ENCODE peak calls at places on chromosome 13, in six cellular contexts. W is GM12892, Z is K562, D is HepG2, O is GM12878, V is H1. N is an unnamed sample.

GRCh38 chr13:36841411-36841810 is 22.4 kb downstream of the RFXAP start:
- DNase-seq in W (no peak), Z (no peak), D (no peak), O (no peak), V (no peak), N (no peak)

GRCh38 chr13:45119469-45119989 is 781 bp upstream of the GTF2F2 start:
- DNase-seq in W (no peak), Z (no peak), D (no peak), O (peak), V (no peak), N (no peak)

GRCh38 chr13:51370116-51370515 is 30.6 kb downstream of the SERPINE3 start:
- DNase-seq in W (no peak), Z (no peak), D (no peak), O (no peak), V (no peak), N (no peak)

GRCh38 chr13:62710766-62711165 is 1295.1 kb upstream of the PCDH20 start:
- DNase-seq in W (no peak), Z (no peak), D (no peak), O (no peak), V (no peak), N (no peak)

GRCh38 chr13:29922896-29923295 is 72.5 kb upstream of the UBL3 start:
- DNase-seq in W (no peak), Z (no peak), D (no peak), O (no peak), V (no peak), N (no peak)

GRCh38 chr13:80361883-80362327 is 21.0 kb upstream of the SPRY2 start:
- DNase-seq in W (no peak), Z (no peak), D (peak), O (no peak), V (no peak), N (no peak)

GRCh38 chr13:31009166-31009565 is 76.7 kb downstream of the TEX26 start:
- DNase-seq in W (no peak), Z (no peak), D (no peak), O (no peak), V (no peak), N (no peak)

GRCh38 chr13:50677687-50678463 is 165.6 kb downstream of the DLEU7 start:
- DNase-seq in W (no peak), Z (no peak), D (no peak), O (no peak), V (no peak), N (no peak)

GRCh38 chr13:100707818-100708740 is 33.5 kb upstream of the TMTC4 start:
- DNase-seq in W (no peak), Z (no peak), D (no peak), O (no peak), V (no peak), N (no peak)

GRCh38 chr13:109100705-109101104 is 471.3 kb downstream of the MYO16 start:
- DNase-seq in W (no peak), Z (no peak), D (no peak), O (no peak), V (no peak), N (no peak)

GRCh38 chr13:29515372-29515771 is 80.1 kb downstream of the SLC7A1 start:
- DNase-seq in W (no peak), Z (no peak), D (no peak), O (no peak), V (no peak), N (no peak)

GRCh38 chr13:29581666-29582065 is 13.8 kb downstream of the SLC7A1 start:
- DNase-seq in W (no peak), Z (no peak), D (no peak), O (no peak), V (no peak), N (no peak)

GRCh38 chr13:34409496-34410163 is 532.4 kb upstream of the NBEA start:
- DNase-seq in W (no peak), Z (no peak), D (no peak), O (no peak), V (no peak), N (no peak)

GRCh38 chr13:27283906-27284523 is 13.4 kb downstream of the RASL11A start:
- DNase-seq in W (no peak), Z (no peak), D (no peak), O (no peak), V (no peak), N (no peak)

GRCh38 chr13:40306817-40307216 is 359.6 kb downstream of the FOXO1 start:
- DNase-seq in W (no peak), Z (no peak), D (no peak), O (no peak), V (no peak), N (no peak)

GRCh38 chr13:99979453-99980200 is 2.0 kb upstream of the ZIC2 start:
- DNase-seq in W (no peak), Z (no peak), D (no peak), O (no peak), V (peak), N (no peak)

GRCh38 chr13:20499986-20500385 is 25.7 kb downstream of the CRYL1 start:
- DNase-seq in W (no peak), Z (no peak), D (no peak), O (no peak), V (no peak), N (no peak)

GRCh38 chr13:91025442-91025841 is 322.0 kb upstream of the MIR17HG start:
- DNase-seq in W (no peak), Z (no peak), D (no peak), O (no peak), V (no peak), N (no peak)

GRCh38 chr13:85031771-85032170 is 767.4 kb downstream of the SLITRK6 start:
- DNase-seq in W (no peak), Z (no peak), D (no peak), O (no peak), V (no peak), N (no peak)

GRCh38 chr13:94343243-94343585 is 136.3 kb downstream of the DCT start:
- DNase-seq in W (no peak), Z (no peak), D (no peak), O (no peak), V (no peak), N (no peak)

GRCh38 chr13:104253063-104253680 is 1187.0 kb upstream of the SLC10A2 start:
- DNase-seq in W (no peak), Z (no peak), D (no peak), O (no peak), V (no peak), N (no peak)

GRCh38 chr13:32212420-32212819 is 102.7 kb downstream of the ZAR1L start:
- DNase-seq in W (no peak), Z (no peak), D (no peak), O (no peak), V (no peak), N (no peak)

GRCh38 chr13:46295531-46296464 is 84.1 kb downstream of the LRRC63 start:
- DNase-seq in W (no peak), Z (no peak), D (no peak), O (peak), V (no peak), N (no peak)

GRCh38 chr13:23859904-23860303 is 29.3 kb downstream of the MIPEP start:
- DNase-seq in W (no peak), Z (peak), D (no peak), O (no peak), V (no peak), N (no peak)

GRCh38 chr13:33070713-33071112 is 54.5 kb downstream of the KL start:
- DNase-seq in W (no peak), Z (no peak), D (no peak), O (no peak), V (no peak), N (no peak)

GRCh38 chr13:70339738-70340137 is 231.5 kb upstream of the KLHL1 start:
- DNase-seq in W (no peak), Z (no peak), D (peak), O (no peak), V (peak), N (no peak)

GRCh38 chr13:97716746-97717145 is 236.7 kb upstream of the IPO5 start:
- DNase-seq in W (no peak), Z (no peak), D (no peak), O (no peak), V (no peak), N (no peak)

GRCh38 chr13:25632166-25632888 is 260.6 kb downstream of the ATP8A2 start:
- DNase-seq in W (no peak), Z (no peak), D (no peak), O (no peak), V (peak), N (no peak)

GRCh38 chr13:95957331-95957730 is 95.9 kb downstream of the UGGT2 start:
- DNase-seq in W (no peak), Z (no peak), D (no peak), O (no peak), V (no peak), N (no peak)

GRCh38 chr13:98313938-98314292 is 136.8 kb upstream of the RNF113B start:
- DNase-seq in W (no peak), Z (no peak), D (no peak), O (no peak), V (no peak), N (no peak)

GRCh38 chr13:100513987-100514670 is 74.5 kb downstream of the GGACT start:
- DNase-seq in W (no peak), Z (no peak), D (no peak), O (no peak), V (no peak), N (no peak)

GRCh38 chr13:100916943-100917342 is 242.3 kb upstream of the TMTC4 start:
- DNase-seq in W (no peak), Z (no peak), D (no peak), O (no peak), V (no peak), N (no peak)

GRCh38 chr13:32117696-32118095 is 86.1 kb downstream of the FRY start:
- DNase-seq in W (no peak), Z (no peak), D (no peak), O (no peak), V (no peak), N (no peak)

GRCh38 chr13:57739089-57739488 is 107.5 kb downstream of the PCDH17 start:
- DNase-seq in W (no peak), Z (no peak), D (no peak), O (no peak), V (no peak), N (no peak)

GRCh38 chr13:76737526-76737925 is 148.7 kb downstream of the KCTD12 start:
- DNase-seq in W (no peak), Z (no peak), D (no peak), O (no peak), V (no peak), N (no peak)
- TF ChIP-seq TAF1 in W (no peak), Z (no peak), D (no peak), O (no peak), V (no peak), N (no peak)

DNA sequence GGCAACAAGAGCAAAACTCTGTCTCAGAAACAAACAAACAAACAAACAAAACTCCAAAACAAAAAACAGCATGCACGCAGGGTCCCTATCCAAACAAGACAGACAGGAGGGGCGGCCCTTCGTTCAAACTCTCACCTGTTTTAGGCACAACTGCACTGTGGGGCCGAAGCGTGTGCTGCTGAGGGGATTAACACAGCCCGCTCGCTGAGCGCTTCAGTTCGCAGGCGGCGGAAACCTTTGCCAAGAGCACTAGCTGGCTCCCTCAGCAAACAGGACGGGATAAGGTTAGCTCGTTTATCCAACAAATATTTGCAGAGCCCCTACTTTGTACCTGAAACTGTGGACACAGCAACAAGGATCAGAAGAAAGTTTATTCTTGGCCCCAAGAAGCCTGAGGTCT is 1.6 kb upstream of the ADPRHL1 start:
- DNase-seq in W (no peak), Z (no peak), D (no peak), O (no peak), V (no peak), N (no peak)
- TF ChIP-seq TAF1 in W (no peak), Z (no peak), D (no peak), O (no peak), V (no peak), N (no peak)

GRCh38 chr13:42377640-42378382 is 105.9 kb downstream of the AKAP11 start:
- DNase-seq in W (no peak), Z (no peak), D (no peak), O (peak), V (no peak), N (no peak)

GRCh38 chr13:42370229-42370628 is 98.3 kb downstream of the AKAP11 start:
- DNase-seq in W (no peak), Z (no peak), D (no peak), O (no peak), V (no peak), N (no peak)

GRCh38 chr13:42375663-42376062 is 103.7 kb downstream of the AKAP11 start:
- DNase-seq in W (no peak), Z (no peak), D (no peak), O (no peak), V (no peak), N (no peak)

GRCh38 chr13:42369071-42369795 is 97.3 kb downstream of the AKAP11 start:
- DNase-seq in W (no peak), Z (no peak), D (no peak), O (no peak), V (no peak), N (no peak)

DNA sequence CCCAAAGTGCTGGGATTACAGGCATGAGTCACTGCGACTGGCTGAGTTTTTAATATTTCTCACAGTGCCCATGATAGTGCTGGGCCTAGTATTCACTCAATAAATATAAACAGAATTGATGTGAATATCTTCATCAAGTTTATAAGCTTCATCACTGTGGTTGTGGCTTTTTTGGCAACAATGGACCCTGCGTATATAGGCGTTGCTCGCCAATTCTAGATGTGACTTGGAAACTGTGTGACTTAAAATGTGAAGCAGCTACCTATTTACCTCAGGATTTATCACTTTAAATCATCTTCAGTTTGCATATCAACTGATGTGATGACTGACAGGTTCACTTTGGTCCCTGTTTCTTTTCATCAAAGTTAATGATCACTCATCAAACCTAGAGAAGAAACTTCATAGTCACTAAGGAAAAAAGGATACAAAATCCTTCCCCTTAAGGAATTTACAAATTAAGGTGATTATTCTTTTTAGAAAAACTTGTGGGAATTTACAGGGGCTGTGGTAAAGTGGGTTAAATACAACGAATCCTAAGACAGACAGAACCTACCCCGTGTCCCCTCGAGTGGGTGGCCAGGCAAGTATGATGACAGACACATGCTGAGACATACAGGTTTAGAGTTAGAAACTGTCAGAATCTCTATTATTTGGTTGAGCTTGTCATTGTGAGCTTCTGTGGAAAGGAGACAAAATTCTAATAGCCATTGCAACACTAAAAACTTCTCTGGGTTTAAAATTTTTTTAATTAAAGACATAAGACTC is 101.3 kb downstream of the AKAP11 start:
- DNase-seq in W (no peak), Z (no peak), D (no peak), O (no peak), V (no peak), N (no peak)
- TF ChIP-seq TAF1 in W (no peak), Z (no peak), D (no peak), O (no peak), V (no peak), N (no peak)

DNA sequence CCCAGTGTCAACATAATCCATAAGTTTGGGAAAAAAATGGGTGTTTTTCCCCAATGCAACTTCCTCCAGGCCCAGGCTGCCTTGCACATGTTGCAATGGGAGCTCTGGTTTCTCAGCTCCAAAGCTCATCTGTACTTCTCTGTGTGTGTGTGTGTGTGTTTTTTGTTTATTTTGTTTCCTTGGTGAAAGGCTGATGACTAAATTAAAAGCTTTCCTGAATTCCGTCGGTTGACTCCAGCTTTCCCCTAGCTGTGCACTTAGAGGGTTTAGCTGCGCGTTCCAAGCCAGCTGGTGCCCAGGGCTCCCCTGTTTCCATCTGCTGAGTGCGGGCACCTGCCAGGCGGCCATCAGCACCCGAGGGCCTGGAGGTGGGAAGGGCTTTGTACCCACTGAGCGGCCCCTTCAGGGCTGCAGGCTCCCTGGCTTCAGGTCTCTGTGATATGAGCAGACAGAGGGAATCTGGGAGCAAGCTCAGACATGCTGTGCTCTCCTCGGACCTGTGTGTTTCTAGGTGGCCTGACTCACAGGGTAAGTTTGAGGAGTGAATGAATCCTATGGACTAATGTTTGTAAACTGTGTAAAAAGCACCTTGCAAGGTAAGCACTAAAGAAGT is 129.1 kb upstream of the SOX1 start:
- DNase-seq in W (no peak), Z (no peak), D (no peak), O (no peak), V (peak), N (no peak)
- TF ChIP-seq TAF1 in W (no peak), Z (no peak), D (no peak), O (no peak), V (no peak), N (no peak)

DNA sequence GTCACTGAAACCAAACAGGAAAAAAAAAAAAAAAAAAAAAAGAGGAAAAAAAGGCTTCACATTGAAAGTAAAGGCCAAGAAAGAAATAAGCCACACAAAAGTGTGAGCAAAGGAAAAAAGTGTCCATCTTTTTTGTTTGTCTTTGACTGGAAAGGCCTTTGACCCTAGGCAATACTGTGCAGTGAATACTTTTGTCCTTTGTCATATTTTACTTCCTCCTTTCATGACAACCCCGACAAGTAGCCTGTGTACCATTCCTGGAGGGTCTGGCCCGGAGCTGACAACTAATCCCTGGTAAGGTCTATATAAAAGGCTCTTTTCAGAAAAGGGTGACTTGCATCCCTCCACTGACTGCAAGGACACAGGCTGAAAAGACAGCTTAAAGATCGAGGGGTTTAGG is 12.9 kb upstream of the MICU2 start:
- DNase-seq in W (no peak), Z (no peak), D (peak), O (no peak), V (no peak), N (no peak)
- TF ChIP-seq TAF1 in W (no peak), Z (no peak), D (no peak), O (no peak), V (no peak), N (no peak)

GRCh38 chr13:60062502-60062901 is 101.2 kb downstream of the DIAPH3 start:
- DNase-seq in W (no peak), Z (no peak), D (no peak), O (no peak), V (no peak), N (no peak)
- TF ChIP-seq TAF1 in W (no peak), Z (no peak), D (no peak), O (no peak), V (no peak), N (no peak)

N was measured in GM12891.